ENCODE peak calls at places on chromosome 1, in nine cellular contexts. I, K, L, Y, Q, F, B, V and D are unnamed samples.
A peak's percentile ranks its signal among the peaks of the same experiment; 100 is the strongest.

GRCh38 chr1:59549903-59550302 is 253.0 kb downstream of the FGGY start:
- DNase-seq in I (peak; percentile 30), K (peak; percentile 68), L (no peak), Y (no peak), Q (no peak), F (peak; percentile 51), B (peak; percentile 20), V (peak; percentile 26), D (peak; percentile 86)

GRCh38 chr1:11439051-11439450 is 39.9 kb upstream of the DISP3 start:
- DNase-seq in I (no peak), K (no peak), L (no peak), Y (no peak), Q (no peak), F (no peak), B (no peak), V (no peak), D (no peak)

GRCh38 chr1:94899756-94900155 is 27.2 kb downstream of the CNN3 start:
- DNase-seq in I (no peak), K (no peak), L (no peak), Y (no peak), Q (no peak), F (no peak), B (no peak), V (no peak), D (no peak)

GRCh38 chr1:67771776-67772175 is 61.5 kb downstream of the GNG12 start:
- DNase-seq in I (no peak), K (no peak), L (no peak), Y (no peak), Q (no peak), F (no peak), B (no peak), V (no peak), D (no peak)

GRCh38 chr1:165851034-165851658 is 23.7 kb downstream of the UCK2 start:
- DNase-seq in I (no peak), K (no peak), L (no peak), Y (no peak), Q (peak; percentile 44), F (no peak), B (no peak), V (no peak), D (peak; percentile 29)

GRCh38 chr1:47298025-47298699 is 15.8 kb downstream of the STIL start:
- DNase-seq in I (no peak), K (no peak), L (no peak), Y (no peak), Q (no peak), F (no peak), B (no peak), V (no peak), D (no peak)

GRCh38 chr1:94526152-94526551 is 15.4 kb downstream of the F3 start:
- DNase-seq in I (no peak), K (no peak), L (no peak), Y (no peak), Q (no peak), F (no peak), B (no peak), V (no peak), D (no peak)

GRCh38 chr1:94240822-94241221 is 3.4 kb upstream of the ARHGAP29 start:
- DNase-seq in I (no peak), K (no peak), L (peak; percentile 48), Y (no peak), Q (peak; percentile 3), F (no peak), B (no peak), V (no peak), D (no peak)

GRCh38 chr1:27658951-27659496 is 13.0 kb downstream of the IFI6 start:
- DNase-seq in I (peak; percentile 40), K (no peak), L (no peak), Y (no peak), Q (peak; percentile 52), F (no peak), B (no peak), V (no peak), D (peak; percentile 89)

GRCh38 chr1:172431721-172432192 is 11.3 kb downstream of the C1orf105 start:
- DNase-seq in I (no peak), K (no peak), L (no peak), Y (no peak), Q (no peak), F (no peak), B (peak; percentile 76), V (no peak), D (no peak)

GRCh38 chr1:2515763-2516080 is 10.7 kb downstream of the PANK4 start:
- DNase-seq in I (no peak), K (no peak), L (no peak), Y (no peak), Q (no peak), F (no peak), B (no peak), V (no peak), D (no peak)
- H3K4me3 ChIP-seq in I (no peak overlapping the region), K (no peak overlapping the region), L (no peak overlapping the region), Y (no peak overlapping the region), Q (no peak overlapping the region), F (no peak overlapping the region), B (no peak overlapping the region), V (no peak overlapping the region), D (no peak overlapping the region)

GRCh38 chr1:83832194-83832593 is 166.7 kb downstream of the TTLL7 start:
- DNase-seq in I (no peak), K (no peak), L (no peak), Y (no peak), Q (no peak), F (no peak), B (no peak), V (no peak), D (no peak)

GRCh38 chr1:83839566-83840173 is 159.3 kb downstream of the TTLL7 start:
- DNase-seq in I (no peak), K (no peak), L (no peak), Y (no peak), Q (no peak), F (no peak), B (no peak), V (no peak), D (no peak)

GRCh38 chr1:83836543-83836942 is 162.4 kb downstream of the TTLL7 start:
- DNase-seq in I (no peak), K (no peak), L (no peak), Y (no peak), Q (no peak), F (no peak), B (no peak), V (no peak), D (no peak)

GRCh38 chr1:83838573-83838972 is 160.4 kb downstream of the TTLL7 start:
- DNase-seq in I (no peak), K (no peak), L (no peak), Y (no peak), Q (no peak), F (no peak), B (no peak), V (no peak), D (no peak)

GRCh38 chr1:83834621-83835264 is 164.2 kb downstream of the TTLL7 start:
- DNase-seq in I (no peak), K (no peak), L (no peak), Y (no peak), Q (no peak), F (no peak), B (no peak), V (no peak), D (no peak)
- TF ChIP-seq CTCF in I (peak; percentile 5), K (no peak), L (peak; percentile 1), Y (no peak), Q (peak; percentile 17), F (no peak), B (no peak), V (no peak), D (no peak)

GRCh38 chr1:2529776-2530500 is at the start of gene HES5:
- DNase-seq in I (no peak), K (no peak), L (peak; percentile 70), Y (no peak), Q (no peak), F (no peak), B (no peak), V (no peak), D (no peak)
- H3K4me3 ChIP-seq in I (peak within 1 kb of the TSS; percentile 58), K (peak within 1 kb of the TSS; percentile 28), L (peak within 1 kb of the TSS; percentile 20), Y (peak within 1 kb of the TSS; percentile 68), Q (no peak within 1 kb of the TSS), F (no peak within 1 kb of the TSS), B (no peak within 1 kb of the TSS), V (no peak within 1 kb of the TSS), D (no peak within 1 kb of the TSS)

DNA sequence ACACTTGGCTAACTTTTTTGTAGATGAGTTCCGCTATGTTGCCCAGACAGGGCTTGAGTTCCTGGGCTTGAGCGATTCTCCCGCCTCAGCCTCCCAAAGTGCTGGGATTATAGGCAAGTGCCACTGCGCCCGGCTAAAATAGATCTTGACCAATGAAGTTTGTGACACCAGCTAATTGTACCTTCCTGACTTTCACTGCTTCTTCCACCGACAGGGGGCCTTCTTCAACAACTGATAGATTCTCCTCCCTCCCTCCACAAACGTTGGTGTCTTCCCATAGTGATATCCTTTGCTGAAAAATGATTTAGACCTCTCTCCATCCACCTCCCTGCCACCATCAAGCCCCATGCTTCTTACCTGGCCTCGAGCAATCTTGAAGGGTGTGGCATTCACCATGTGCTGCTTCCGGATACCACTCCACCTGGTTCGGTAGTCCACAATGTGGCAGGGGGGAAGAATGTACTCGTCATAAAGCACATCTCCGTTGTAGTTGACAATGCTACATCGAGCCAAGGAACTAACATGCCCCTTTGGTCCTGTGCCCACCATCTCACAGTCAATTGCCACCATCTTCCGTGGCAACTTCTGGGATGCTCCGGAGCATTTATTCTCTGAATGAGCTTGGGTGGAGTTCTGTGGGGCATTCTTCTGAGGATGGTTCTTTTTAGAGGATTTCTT is 1.6 kb upstream of the METTL25B start:
- DNase-seq in I (no peak), K (no peak), L (peak; percentile 65), Y (no peak), Q (peak; percentile 80), F (peak; percentile 62), B (peak; percentile 48), V (no peak), D (peak; percentile 85)
- TF ChIP-seq CTCF in I (peak; percentile 42), K (peak; percentile 44), L (peak; percentile 64), Y (peak; percentile 36), Q (peak; percentile 87), F (peak; percentile 49), B (peak; percentile 23), V (peak; percentile 71), D (peak; percentile 56)

DNA sequence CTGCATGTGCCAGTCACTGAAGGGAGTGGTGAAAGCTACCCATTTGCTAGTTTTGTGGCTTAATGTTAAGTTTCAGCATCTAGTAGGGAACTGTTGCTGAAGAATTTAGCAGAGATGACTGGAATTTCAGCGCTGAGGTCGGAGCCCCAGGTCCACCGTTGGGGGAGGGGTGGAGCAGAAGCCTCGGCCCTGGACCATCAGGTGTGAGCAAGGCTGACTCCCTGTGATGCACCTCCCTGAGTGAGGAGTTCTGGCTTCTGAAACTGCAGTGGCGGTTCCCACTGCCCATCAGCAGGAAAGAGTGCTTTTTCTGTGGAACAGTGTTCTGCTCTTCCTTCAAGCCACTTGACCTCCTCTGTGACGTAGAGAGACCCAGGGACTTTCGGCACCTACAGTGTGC is 1.3 kb downstream of the NOS1AP start:
- DNase-seq in I (no peak), K (peak; percentile 52), L (peak; percentile 32), Y (no peak), Q (no peak), F (no peak), B (peak; percentile 18), V (no peak), D (peak; percentile 6)
- H3K4me3 ChIP-seq in I (peak overlapping the region; percentile 77), K (peak overlapping the region; percentile 73), L (peak overlapping the region; percentile 93), Y (peak overlapping the region; percentile 86), Q (no peak overlapping the region), F (no peak overlapping the region), B (no peak overlapping the region), V (no peak overlapping the region), D (peak overlapping the region; percentile 56)

GRCh38 chr1:64823691-64824476 is 79.0 kb downstream of the RAVER2 start:
- DNase-seq in I (no peak), K (peak; percentile 62), L (peak; percentile 80), Y (peak; percentile 36), Q (peak; percentile 68), F (peak; percentile 86), B (peak; percentile 77), V (peak; percentile 55), D (peak; percentile 86)
- TF ChIP-seq CTCF in I (peak; percentile 87), K (peak; percentile 88), L (peak; percentile 67), Y (peak; percentile 80), Q (peak; percentile 93), F (peak; percentile 90), B (peak; percentile 87), V (peak; percentile 79), D (peak; percentile 60)

GRCh38 chr1:31531177-31532000 is 44.9 kb upstream of the TINAGL1 start:
- DNase-seq in I (no peak), K (no peak), L (no peak), Y (no peak), Q (no peak), F (no peak), B (no peak), V (peak; percentile 32), D (peak; percentile 49)
- H3K4me3 ChIP-seq in I (no peak overlapping the region), K (no peak overlapping the region), L (no peak overlapping the region), Y (no peak overlapping the region), Q (no peak overlapping the region), F (no peak overlapping the region), B (no peak overlapping the region), V (no peak overlapping the region), D (no peak overlapping the region)